ENCODE peak calls at places on chromosomes 11 and 22, in four cellular contexts. J is fibroblast of pulmonary artery, X is GM23338, A is upper lobe of right lung. W is an unnamed sample.

GRCh38 chr11:17013548-17014320 is 480 bp downstream of the PLEKHA7 start:
- DNase-seq in J (no peak), X (peak), A (peak), W (no peak)

GRCh38 chr11:120227228-120227852 is 12.6 kb upstream of the POU2F3 start:
- DNase-seq in J (no peak), X (no peak), A (no peak), W (no peak)

GRCh38 chr22:30159561-30160353 is 79.5 kb downstream of the HORMAD2 start:
- DNase-seq in J (peak), X (no peak), A (no peak), W (peak)

GRCh38 chr11:9330387-9331384 is 16.3 kb upstream of the TMEM41B start:
- DNase-seq in J (no peak), X (no peak), A (no peak), W (peak)

GRCh38 chr11:69653406-69653960 is 12.5 kb downstream of the CCND1 start:
- DNase-seq in J (no peak), X (no peak), A (peak), W (no peak)

GRCh38 chr11:33895752-33896137 is 3.9 kb upstream of the LMO2 start:
- DNase-seq in J (no peak), X (no peak), A (no peak), W (peak)

GRCh38 chr11:1509626-1510255 is 23.2 kb upstream of the MOB2 start:
- DNase-seq in J (no peak), X (no peak), A (no peak), W (no peak)

GRCh38 chr11:117415358-117415896 is 87.8 kb downstream of the CEP164 start:
- DNase-seq in J (no peak), X (no peak), A (no peak), W (no peak)

GRCh38 chr22:42114721-42115120 is 15.9 kb downstream of the CYP2D6 start:
- DNase-seq in J (peak), X (peak), A (no peak), W (no peak)

GRCh38 chr22:42111798-42112197 is 18.8 kb downstream of the CYP2D6 start:
- DNase-seq in J (no peak), X (peak), A (no peak), W (no peak)

GRCh38 chr22:42116848-42117424 is 13.7 kb downstream of the CYP2D6 start:
- DNase-seq in J (peak), X (peak), A (peak), W (no peak)
- TF ChIP-seq CTCF in J (no peak), X (peak), A (no peak), W (no peak)

DNA sequence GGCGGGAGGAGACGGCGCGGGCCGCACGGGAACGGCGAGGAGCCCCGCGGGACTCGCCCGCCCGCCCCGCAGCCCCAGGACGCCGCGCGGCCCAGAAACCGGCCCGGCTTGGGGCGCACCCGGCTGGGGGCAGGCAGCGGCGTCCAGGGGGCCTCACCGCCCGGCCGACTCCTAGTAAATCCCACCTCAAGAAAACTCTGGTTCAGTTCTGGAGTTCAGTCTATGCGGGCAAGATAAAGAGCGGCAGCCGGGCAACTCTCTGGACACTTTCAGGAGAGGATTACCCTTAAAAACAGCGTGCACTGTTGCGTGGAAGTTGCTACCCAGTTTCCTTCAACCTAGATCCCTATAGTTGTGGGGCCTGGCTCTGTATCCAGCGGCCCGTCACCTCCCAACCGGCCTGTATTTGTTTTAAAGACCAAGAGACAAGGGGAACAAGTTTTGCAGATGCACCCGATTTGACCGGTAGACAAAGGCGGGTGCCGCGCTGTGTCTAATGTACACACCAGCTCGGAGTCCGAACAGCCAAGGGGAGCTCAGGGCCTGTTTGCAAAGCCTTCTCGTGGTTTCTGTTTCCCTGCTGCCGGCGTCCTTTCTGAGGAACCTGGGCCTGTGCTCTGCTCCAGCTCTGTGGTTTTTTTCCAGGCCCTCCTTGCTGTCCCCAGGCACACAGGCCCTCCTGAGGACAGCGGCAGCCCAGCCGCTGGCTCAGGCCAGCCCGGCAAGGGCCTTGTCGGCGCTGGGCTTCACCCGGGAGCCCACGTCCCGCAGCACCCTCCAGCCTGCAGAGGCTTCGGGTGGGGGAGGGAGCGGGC is 1.1 kb downstream of the TBX1 start:
- DNase-seq in J (no peak), X (peak), A (no peak), W (no peak)
- H3K4me3 ChIP-seq in J (no peak), X (peak), A (no peak), W (no peak)

GRCh38 chr11:64629796-64630562 is 39.0 kb downstream of the SLC22A12 start:
- DNase-seq in J (no peak), X (peak), A (no peak), W (no peak)
- TF ChIP-seq CTCF in J (no peak), X (peak), A (no peak), W (peak)

DNA sequence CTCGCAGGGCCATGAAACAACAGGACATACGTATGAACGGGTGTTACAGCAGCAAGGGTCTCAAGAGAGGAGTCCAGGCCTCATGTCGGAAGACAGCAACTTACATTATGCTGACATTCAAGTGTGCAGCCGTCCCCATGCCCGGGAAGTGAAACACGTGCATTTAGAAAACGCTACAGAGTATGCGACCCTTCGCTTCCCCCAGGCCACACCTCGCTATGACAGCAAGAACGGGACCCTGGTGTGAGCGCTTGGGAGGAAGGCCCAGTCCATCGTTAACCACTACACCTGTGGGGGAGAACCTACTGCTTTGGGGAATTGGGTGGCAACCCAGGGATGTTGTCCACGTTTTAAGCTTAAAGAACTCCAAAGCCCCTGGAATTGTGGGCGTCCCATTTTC is 7.2 kb downstream of the C11orf52 start:
- DNase-seq in J (no peak), X (no peak), A (no peak), W (no peak)
- H3K4me3 ChIP-seq in J (no peak), X (peak), A (no peak), W (no peak)

GRCh38 chr22:45726081-45726480 is 54.4 kb downstream of the ATXN10 start:
- DNase-seq in J (no peak), X (no peak), A (no peak), W (no peak)

GRCh38 chr22:45731041-45731797 is 59.6 kb downstream of the ATXN10 start:
- DNase-seq in J (peak), X (peak), A (no peak), W (peak)

GRCh38 chr22:45735273-45735672 is 63.6 kb downstream of the ATXN10 start:
- DNase-seq in J (no peak), X (no peak), A (no peak), W (no peak)

GRCh38 chr22:45731798-45732495 is 60.3 kb downstream of the ATXN10 start:
- DNase-seq in J (peak), X (peak), A (no peak), W (peak)
- TF ChIP-seq CTCF in J (peak), X (peak), A (peak), W (peak)

GRCh38 chr22:18984564-18984963 is 48.5 kb upstream of the PRODH start:
- DNase-seq in J (no peak), X (no peak), A (no peak), W (no peak)
- H3K4me3 ChIP-seq in J (no peak), X (no peak), A (no peak), W (no peak)

GRCh38 chr11:78647266-78647915 is 72.7 kb upstream of the NARS2 start:
- DNase-seq in J (no peak), X (no peak), A (no peak), W (no peak)

GRCh38 chr11:78645226-78646202 is 70.8 kb upstream of the NARS2 start:
- DNase-seq in J (peak), X (peak), A (peak), W (peak)

GRCh38 chr11:78649361-78650215 is 74.9 kb upstream of the NARS2 start:
- DNase-seq in J (no peak), X (no peak), A (no peak), W (no peak)

GRCh38 chr11:78647986-78648875 is 73.6 kb upstream of the NARS2 start:
- DNase-seq in J (no peak), X (no peak), A (no peak), W (no peak)

GRCh38 chr11:78646564-78647185 is 72.0 kb upstream of the NARS2 start:
- DNase-seq in J (peak), X (peak), A (no peak), W (peak)
- TF ChIP-seq CTCF in J (peak), X (peak), A (peak), W (peak)

DNA sequence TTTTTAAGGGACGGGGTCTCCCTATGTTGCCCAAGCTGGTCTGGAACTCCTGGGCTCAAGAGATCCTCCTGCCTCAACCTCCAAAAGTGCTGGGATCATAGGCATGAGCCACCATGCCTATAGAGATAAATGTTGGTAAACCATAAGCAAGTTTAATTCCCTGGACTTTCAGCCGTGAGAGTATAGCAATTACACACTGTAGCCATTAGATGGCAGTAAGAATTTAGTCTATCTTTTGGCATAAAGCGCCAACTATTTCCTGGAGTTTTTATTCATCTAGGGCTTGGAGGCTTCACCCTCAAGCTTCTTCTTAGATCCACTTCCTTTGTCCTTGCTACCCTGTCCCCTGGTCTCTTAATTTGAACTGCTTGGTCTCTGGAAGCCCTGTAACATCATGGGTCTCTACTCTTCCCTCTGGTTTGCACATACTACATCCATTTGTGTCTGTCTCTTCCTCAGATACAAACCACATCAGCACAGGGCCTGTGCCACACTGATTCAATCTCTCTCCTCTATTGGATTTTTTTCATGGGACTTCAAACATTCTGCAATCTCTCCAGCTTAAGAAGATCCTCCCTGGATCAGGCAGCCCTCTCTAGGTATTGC is 38.2 kb downstream of the OR10A6 start:
- DNase-seq in J (peak), X (peak), A (no peak), W (peak)
- H3K4me3 ChIP-seq in J (no peak), X (no peak), A (no peak), W (no peak)

DNA sequence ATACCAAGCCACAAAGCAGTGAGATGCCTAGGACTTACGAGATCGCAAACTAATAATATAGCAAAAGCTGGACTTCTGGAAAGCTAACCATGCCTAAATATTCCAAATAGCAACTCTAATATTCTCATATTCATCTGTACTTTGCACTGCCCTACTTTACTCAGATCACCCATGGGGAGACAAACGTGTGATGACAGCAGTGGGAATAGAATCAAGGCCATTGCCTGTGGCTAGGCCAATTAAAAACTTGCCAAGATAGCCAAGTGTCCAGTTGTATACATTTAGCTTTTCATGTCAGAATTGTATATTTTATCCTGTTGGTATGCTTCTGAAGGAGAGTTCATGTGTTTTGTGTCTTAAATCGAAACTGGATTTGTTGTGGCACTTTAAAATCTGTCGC is 1.2 kb upstream of the CEP126 start:
- DNase-seq in J (no peak), X (no peak), A (no peak), W (no peak)
- TF ChIP-seq CTCF in J (no peak), X (no peak), A (no peak), W (no peak)